ENCODE peak calls at places on chromosome X, in four cellular contexts. N is OCI-LY7, S is tibial nerve, B is pancreas. C is an unnamed sample.

GRCh38 chrX:150841466-150842197 is 56.8 kb downstream of the CD99L2 start:
- DNase-seq in N (no peak), S (no peak), B (no peak), C (no peak)

GRCh38 chrX:110944793-110945466 is 149.3 kb upstream of the CHRDL1 start:
- DNase-seq in N (no peak), S (no peak), B (peak), C (no peak)

GRCh38 chrX:11944486-11944885 is 186.4 kb downstream of the MSL3 start:
- DNase-seq in N (peak), S (no peak), B (no peak), C (no peak)

GRCh38 chrX:9866633-9867032 is 80.4 kb downstream of the SHROOM2 start:
- DNase-seq in N (no peak), S (no peak), B (no peak), C (no peak)

GRCh38 chrX:109889289-109890006 is 113.5 kb upstream of the TMEM164 start:
- DNase-seq in N (peak), S (no peak), B (no peak), C (no peak)

GRCh38 chrX:134782796-134783195 is 124.5 kb upstream of the PLAC1 start:
- DNase-seq in N (peak), S (no peak), B (no peak), C (no peak)

GRCh38 chrX:44748014-44748413 is 95.8 kb upstream of the DUSP21 start:
- DNase-seq in N (no peak), S (no peak), B (no peak), C (no peak)

GRCh38 chrX:38859602-38860001 is 58.3 kb downstream of the MID1IP1 start:
- DNase-seq in N (no peak), S (no peak), B (no peak), C (no peak)

GRCh38 chrX:45758738-45759397 is 558.2 kb upstream of the DIPK2B start:
- DNase-seq in N (no peak), S (no peak), B (no peak), C (no peak)

GRCh38 chrX:13428055-13428786 is 108.4 kb upstream of the ATXN3L start:
- DNase-seq in N (no peak), S (no peak), B (no peak), C (no peak)

GRCh38 chrX:97252111-97252510 is 368.4 kb downstream of the RPA4 start:
- DNase-seq in N (no peak), S (no peak), B (no peak), C (no peak)

GRCh38 chrX:63417649-63418048 is 66.5 kb upstream of the SPIN4 start:
- DNase-seq in N (no peak), S (no peak), B (no peak), C (no peak)

GRCh38 chrX:112941209-112941788 is 100.7 kb upstream of the AMOT start:
- DNase-seq in N (no peak), S (no peak), B (no peak), C (no peak)

GRCh38 chrX:87961471-87961870 is 443.9 kb downstream of the KLHL4 start:
- DNase-seq in N (no peak), S (no peak), B (no peak), C (no peak)

GRCh38 chrX:72052415-72053090 is 79.2 kb downstream of the RTL5 start:
- DNase-seq in N (no peak), S (no peak), B (no peak), C (peak)

DNA sequence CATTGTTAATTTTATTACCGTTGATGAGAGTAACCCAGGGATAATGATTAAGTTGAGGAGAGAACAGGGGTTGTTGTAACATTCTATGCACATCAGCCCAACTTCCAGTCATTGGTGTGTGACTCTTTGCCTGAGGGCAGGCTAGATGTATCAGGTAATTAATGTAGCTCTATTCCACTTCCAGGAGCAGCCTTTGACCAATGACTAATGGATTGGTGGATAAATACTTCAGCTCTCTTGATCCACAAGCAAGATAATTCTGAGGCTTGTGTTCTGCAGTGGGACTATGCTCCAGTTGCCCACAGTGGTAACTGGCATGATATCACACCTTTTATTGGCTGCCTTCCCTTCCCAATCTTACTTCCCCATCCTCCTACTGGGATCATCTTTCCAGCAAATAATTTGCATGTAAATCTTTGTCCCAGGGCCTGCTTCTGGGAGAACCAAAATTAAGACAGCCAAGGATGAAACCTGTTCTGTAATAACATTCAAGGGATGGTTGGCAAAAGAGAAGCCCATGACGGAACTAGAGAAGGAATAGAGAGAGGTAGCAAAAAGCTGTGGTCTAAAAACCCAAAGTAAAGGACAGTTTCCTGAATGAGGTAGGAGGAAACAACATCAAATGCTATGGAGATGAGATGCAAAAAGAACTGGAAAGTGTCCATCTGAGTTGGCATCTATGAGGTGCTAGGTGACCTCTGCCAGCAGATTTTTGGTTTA is 241.4 kb upstream of the RPS6KA3 start:
- DNase-seq in N (no peak), S (no peak), B (no peak), C (no peak)
- TF ChIP-seq CTCF in N (no peak), S (no peak), B (no peak), C (no peak)

GRCh38 chrX:118976599-118977340 is 2.4 kb downstream of the LONRF3 start:
- DNase-seq in N (peak), S (no peak), B (peak), C (no peak)
- H3K4me3 ChIP-seq in N (no peak), S (peak), B (peak), C (peak)

GRCh38 chrX:115649461-115650063 is 88.6 kb downstream of the PLS3 start:
- DNase-seq in N (no peak), S (no peak), B (no peak), C (no peak)
- H3K27ac ChIP-seq in N (no peak), S (no peak), B (no peak), C (no peak)

GRCh38 chrX:7261672-7262332 is 113.8 kb upstream of the PUDP start:
- DNase-seq in N (peak), S (no peak), B (no peak), C (no peak)

GRCh38 chrX:7263961-7264360 is 116.0 kb upstream of the PUDP start:
- DNase-seq in N (no peak), S (no peak), B (no peak), C (no peak)

GRCh38 chrX:7264399-7264798 is 116.4 kb upstream of the PUDP start:
- DNase-seq in N (no peak), S (no peak), B (no peak), C (no peak)

GRCh38 chrX:7263330-7263729 is 115.4 kb upstream of the PUDP start:
- DNase-seq in N (no peak), S (no peak), B (no peak), C (no peak)

GRCh38 chrX:7262551-7262950 is 114.6 kb upstream of the PUDP start:
- DNase-seq in N (no peak), S (no peak), B (no peak), C (no peak)
- TF ChIP-seq CTCF in N (no peak), S (no peak), B (no peak), C (no peak)

DNA sequence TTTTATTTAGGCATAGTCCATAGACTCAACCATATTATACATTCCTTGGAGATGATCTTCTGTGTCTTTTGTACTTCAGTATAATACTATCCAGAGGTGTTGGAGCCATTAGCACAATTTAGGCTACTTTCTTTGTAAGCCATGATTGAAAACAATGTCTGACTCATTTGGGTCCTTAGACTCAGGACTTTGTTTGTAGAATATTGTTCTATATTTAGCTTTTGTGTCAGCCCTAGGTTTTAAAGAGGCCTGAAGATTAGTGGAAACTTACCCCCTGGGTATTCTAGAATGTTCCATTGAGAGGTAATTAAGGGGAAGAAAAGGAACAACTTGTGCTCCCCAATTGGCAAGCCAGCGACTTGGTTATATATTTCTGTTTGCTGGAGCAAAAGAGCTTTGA is 145.2 kb upstream of the SCML1 start:
- DNase-seq in N (no peak), S (no peak), B (no peak), C (no peak)
- H3K4me3 ChIP-seq in N (no peak), S (no peak), B (no peak), C (no peak)

GRCh38 chrX:123153846-123154335 is 30.2 kb upstream of the GRIA3 start:
- DNase-seq in N (no peak), S (no peak), B (no peak), C (no peak)
- H3K27ac ChIP-seq in N (no peak), S (no peak), B (no peak), C (no peak)